ENCODE peak calls at places on chromosomes 1 and 21, in ten cellular contexts. W is cerebellum; R is HT-29; X is endothelial cell; T is Panc1; C is NCI-H446 treated with DMSO at 0.1 percent for 48 hours; G is activated T-cell treated with anti-CD3 and anti-CD28 coated beads, Interleukin-2, amount 50 U/mL, for 1 hour; F is stimulated activated naive CD8-positive, alpha-beta T cell treated with anti-CD3 and anti-CD28 coated beads, Interleukin-15, Interleukin-2, amounts not matched to agents 100 U/mL and 50 U/mL, for 24 hours; U is GM20000; L is cardiac muscle cell. I is an unnamed sample.

GRCh38 chr21:39958731-39959130 is 91.5 kb downstream of the PCP4 start:
- DNase-seq in F (no peak), U (no peak), R (no peak), L (no peak), G (no peak), X (no peak), W (no peak), T (no peak), C (no peak), I (no peak)

GRCh38 chr1:228020686-228021525 is 14.1 kb downstream of the WNT3A start:
- DNase-seq in W (no peak), T (no peak), X (no peak), C (no peak), G (peak; percentile 4), F (no peak), U (no peak), L (no peak), R (no peak), I (no peak)

GRCh38 chr1:198234511-198235251 is 77.9 kb downstream of the NEK7 start:
- DNase-seq in X (no peak), U (no peak), F (no peak), C (no peak), G (no peak), L (peak; percentile 9), W (no peak), T (no peak), R (peak; percentile 12), I (peak; percentile 31)

GRCh38 chr21:37564341-37564923 is 197.9 kb downstream of the DYRK1A start:
- DNase-seq in R (peak; percentile 72), G (peak; percentile 84), X (peak; percentile 10), U (peak; percentile 56), T (peak; percentile 91), F (peak; percentile 87), W (peak; percentile 70), L (peak; percentile 31), C (peak; percentile 91), I (peak; percentile 91)

GRCh38 chr1:53557830-53558784 is 98.9 kb downstream of the DMRTB1 start:
- DNase-seq in F (no peak), U (no peak), R (no peak), G (peak; percentile 4), C (no peak), X (no peak), L (no peak), W (no peak), T (no peak), I (no peak)

GRCh38 chr1:43867946-43868740 is 65.5 kb upstream of the ARTN start:
- DNase-seq in F (no peak), L (no peak), R (no peak), U (no peak), W (no peak), C (no peak), T (no peak), X (no peak), G (no peak), I (peak; percentile 32)

GRCh38 chr1:212814548-212814947 is 22.9 kb downstream of the TATDN3 start:
- DNase-seq in U (no peak), C (no peak), W (no peak), F (no peak), T (no peak), G (no peak), R (peak; percentile 33), X (no peak), L (no peak), I (no peak)

GRCh38 chr1:212035835-212036605 is 472 bp downstream of the DTL start:
- DNase-seq in G (no peak), L (no peak), T (no peak), R (peak; percentile 55), W (no peak), X (no peak), F (no peak), C (no peak), U (no peak), I (peak; percentile 12)

GRCh38 chr1:108570998-108571401 is 11.1 kb downstream of the EEIG2 start:
- DNase-seq in X (no peak), R (no peak), W (no peak), G (no peak), L (peak; percentile 27), U (no peak), C (no peak), F (no peak), T (no peak), I (no peak)

GRCh38 chr21:27108228-27108627 is 141.3 kb upstream of the ADAMTS5 start:
- DNase-seq in W (no peak), C (no peak), L (no peak), U (no peak), G (no peak), R (no peak), X (no peak), T (no peak), F (no peak), I (no peak)

GRCh38 chr1:185404864-185405568 is 88.0 kb upstream of the IVNS1ABP start:
- DNase-seq in X (no peak), C (no peak), U (no peak), L (no peak), G (no peak), T (no peak), R (no peak), F (no peak), W (no peak), I (peak; percentile 7)

GRCh38 chr1:4768553-4768952 is 114.1 kb downstream of the AJAP1 start:
- DNase-seq in X (no peak), W (no peak), C (no peak), F (no peak), T (no peak), L (no peak), U (no peak), R (peak; percentile 5), G (no peak), I (no peak)

GRCh38 chr1:153587314-153587713 is 21.7 kb upstream of the S100A2 start:
- DNase-seq in T (no peak), F (no peak), U (no peak), R (no peak), C (no peak), W (no peak), X (no peak), L (no peak), G (no peak), I (no peak)

GRCh38 chr1:196464545-196464944 is 143.7 kb downstream of the KCNT2 start:
- DNase-seq in F (no peak), T (no peak), L (no peak), X (no peak), R (no peak), C (peak; percentile 32), U (no peak), G (no peak), W (no peak), I (no peak)

GRCh38 chr1:156146006-156146748 is 7.2 kb upstream of the SEMA4A start:
- DNase-seq in L (peak; percentile 70), T (peak; percentile 82), F (peak; percentile 51), R (peak; percentile 95), X (no peak), G (peak; percentile 56), W (peak; percentile 81), C (peak; percentile 73), U (peak; percentile 79), I (peak; percentile 84)

GRCh38 chr1:159991513-159991912 is 37.5 kb upstream of the SLAMF9 start:
- DNase-seq in W (no peak), C (no peak), R (peak; percentile 3), X (no peak), F (no peak), G (no peak), L (no peak), U (no peak), T (no peak), I (no peak)

GRCh38 chr1:196535727-196536126 is 72.5 kb downstream of the KCNT2 start:
- DNase-seq in T (no peak), W (no peak), L (no peak), X (no peak), G (no peak), C (no peak), U (no peak), F (no peak), R (peak; percentile 24), I (no peak)

GRCh38 chr1:152747831-152748230 is 10.0 kb upstream of the KPRP start:
- DNase-seq in G (no peak), X (no peak), T (no peak), R (no peak), C (no peak), F (no peak), U (no peak), W (no peak), L (no peak), I (no peak)

GRCh38 chr1:43034195-43034658 is 75.6 kb upstream of the SLC2A1 start:
- DNase-seq in R (peak; percentile 85), G (no peak), C (no peak), L (no peak), W (no peak), T (no peak), X (peak; percentile 22), F (no peak), U (no peak), I (peak; percentile 46)

GRCh38 chr1:183569141-183569540 is 21.1 kb downstream of the NCF2 start:
- DNase-seq in X (no peak), L (no peak), F (no peak), W (no peak), T (no peak), U (no peak), C (no peak), R (no peak), G (no peak), I (no peak)

GRCh38 chr21:17461582-17461981 is 51.3 kb upstream of the CXADR start:
- DNase-seq in U (no peak), C (peak; percentile 66), L (no peak), T (no peak), X (no peak), F (no peak), W (no peak), G (no peak), R (no peak), I (no peak)

GRCh38 chr1:206797534-206798383 is 25.5 kb upstream of the IL10 start:
- DNase-seq in U (no peak), L (peak; percentile 39), R (peak; percentile 34), F (no peak), G (no peak), X (peak; percentile 45), W (no peak), T (no peak), C (no peak), I (peak; percentile 8)

GRCh38 chr1:66331641-66332523 is 202.1 kb upstream of the SGIP1 start:
- DNase-seq in F (peak; percentile 63), R (no peak), G (peak; percentile 71), W (no peak), C (no peak), U (no peak), L (peak; percentile 58), T (no peak), X (peak; percentile 77), I (peak; percentile 50)

GRCh38 chr1:154682252-154682651 is 74.3 kb upstream of the ADAR start:
- DNase-seq in T (no peak), W (no peak), G (no peak), R (no peak), X (no peak), L (no peak), F (no peak), U (no peak), C (no peak), I (no peak)

GRCh38 chr1:162390396-162391185 is 9.1 kb downstream of the C1orf226 start:
- DNase-seq in F (no peak), U (no peak), W (no peak), T (no peak), X (no peak), L (no peak), G (no peak), R (no peak), C (no peak), I (no peak)

GRCh38 chr1:247456024-247456423 is 1.9 kb downstream of the OR2B11 start:
- DNase-seq in T (no peak), G (no peak), R (no peak), C (no peak), U (no peak), L (no peak), F (no peak), W (no peak), X (no peak), I (no peak)

GRCh38 chr1:227895828-227896685 is 51.7 kb downstream of the WNT9A start:
- DNase-seq in C (no peak), L (peak; percentile 74), W (no peak), U (no peak), F (peak; percentile 1), X (peak; percentile 3), G (peak; percentile 15), T (no peak), R (no peak), I (no peak)

GRCh38 chr1:97903626-97904025 is 17.2 kb downstream of the DPYD start:
- DNase-seq in T (no peak), R (no peak), U (no peak), X (no peak), F (no peak), W (no peak), G (no peak), L (no peak), C (peak; percentile 70), I (no peak)

I was measured in LoVo.